ENCODE peak calls at places on chromosomes 13 and 19, in five cellular contexts. B, T, U, G and R are unnamed samples.

GRCh38 chr13:100389617-100390016 is 199.0 kb downstream of the GGACT start:
- DNase-seq in G (no peak), U (peak), T (no peak), B (no peak), R (no peak)

GRCh38 chr19:4229179-4229931 is at the start of gene EBI3:
- DNase-seq in U (peak), T (peak), G (no peak), B (no peak), R (no peak)

GRCh38 chr19:38862321-38863059 is 12.7 kb upstream of the HNRNPL start:
- DNase-seq in G (no peak), U (no peak), T (no peak), B (no peak), R (peak)

GRCh38 chr19:42200116-42200740 is 17.2 kb downstream of the DEDD2 start:
- DNase-seq in T (no peak), B (no peak), G (peak), U (no peak), R (no peak)

GRCh38 chr13:73440296-73440895 is 381.6 kb downstream of the KLF5 start:
- DNase-seq in U (peak), B (no peak), G (no peak), T (no peak), R (peak)

GRCh38 chr19:45913874-45914830 is at the start of gene NANOS2:
- DNase-seq in G (no peak), U (peak), B (no peak), T (peak), R (no peak)

GRCh38 chr13:75458696-75459422 is 23.1 kb downstream of the TBC1D4 start:
- DNase-seq in T (peak), B (no peak), G (no peak), U (no peak), R (no peak)

GRCh38 chr19:23203841-23204344 is 46.3 kb downstream of the ZNF724 start:
- DNase-seq in T (peak), G (peak), B (no peak), U (no peak), R (no peak)

GRCh38 chr19:3494559-3494958 is 5.9 kb downstream of the DOHH start:
- DNase-seq in B (no peak), U (no peak), T (no peak), G (no peak), R (no peak)

GRCh38 chr13:19606152-19606551 is 27.3 kb upstream of the MPHOSPH8 start:
- DNase-seq in B (no peak), T (no peak), G (no peak), U (no peak), R (no peak)

GRCh38 chr13:87671824-87672603 is 843 bp downstream of the SLITRK5 start:
- DNase-seq in B (no peak), G (peak), U (no peak), T (no peak), R (no peak)

GRCh38 chr19:16654621-16655020 is 5.3 kb downstream of the SMIM7 start:
- DNase-seq in T (no peak), G (no peak), U (no peak), B (no peak), R (no peak)

GRCh38 chr19:44748426-44749254 is at the start of gene BCL3:
- DNase-seq in B (no peak), G (peak), U (peak), T (peak), R (no peak)

GRCh38 chr13:100881291-100881864 is 206.8 kb upstream of the TMTC4 start:
- DNase-seq in G (no peak), U (peak), T (no peak), B (no peak), R (no peak)

GRCh38 chr13:27982361-27982760 is 6.1 kb downstream of the URAD start:
- DNase-seq in T (no peak), G (no peak), B (no peak), U (no peak), R (no peak)

GRCh38 chr19:31504221-31504620 is 155.0 kb upstream of the TSHZ3 start:
- DNase-seq in G (no peak), B (no peak), U (no peak), T (no peak), R (no peak)

GRCh38 chr19:940591-941291 is 14.9 kb downstream of the ARID3A start:
- DNase-seq in B (no peak), G (peak), U (no peak), T (peak), R (no peak)

GRCh38 chr13:113404366-113404722 is 40.4 kb upstream of the GRTP1 start:
- DNase-seq in U (no peak), B (no peak), T (no peak), G (no peak), R (no peak)

GRCh38 chr13:46232281-46232680 is 20.6 kb downstream of the LRRC63 start:
- DNase-seq in B (peak), T (no peak), U (no peak), G (no peak), R (no peak)

GRCh38 chr13:49791753-49792549 is 531 bp downstream of the KPNA3 start:
- DNase-seq in B (no peak), U (peak), T (peak), G (peak), R (peak)

GRCh38 chr19:40592170-40592569 is 9.0 kb upstream of the LTBP4 start:
- DNase-seq in G (no peak), U (peak), T (no peak), B (no peak), R (no peak)

GRCh38 chr13:98466634-98467236 is 110.2 kb downstream of the STK24 start:
- DNase-seq in B (no peak), U (peak), T (no peak), G (peak), R (peak)

GRCh38 chr19:8028951-8029491 is 23.5 kb upstream of the CCL25 start:
- DNase-seq in T (no peak), B (no peak), G (no peak), U (no peak), R (no peak)

GRCh38 chr19:8304841-8305621 is 3.1 kb downstream of the CD320 start:
- DNase-seq in T (no peak), U (peak), G (peak), B (no peak), R (no peak)

GRCh38 chr19:16134510-16134909 is 9.0 kb upstream of the HSH2D start:
- DNase-seq in G (no peak), B (no peak), U (peak), T (no peak), R (no peak)

GRCh38 chr19:46784262-46785053 is 3.9 kb downstream of the SLC1A5 start:
- DNase-seq in G (peak), B (peak), U (peak), T (peak), R (no peak)

GRCh38 chr19:52694921-52695320 is 39.9 kb downstream of the ZNF611 start:
- DNase-seq in T (no peak), U (no peak), B (no peak), G (no peak), R (no peak)

GRCh38 chr13:30196025-30196424 is 111.3 kb downstream of the KATNAL1 start:
- DNase-seq in U (no peak), T (no peak), G (no peak), B (no peak), R (no peak)

GRCh38 chr19:46745521-46746280 is at the start of gene FKRP:
- DNase-seq in U (peak), B (no peak), T (no peak), G (no peak), R (no peak)

GRCh38 chr19:46970815-46971214 is 48.8 kb upstream of the NPAS1 start:
- DNase-seq in B (peak), U (no peak), G (no peak), T (peak), R (no peak)

GRCh38 chr13:113083402-113084061 is 22.1 kb upstream of the F7 start:
- DNase-seq in T (peak), G (peak), B (no peak), U (no peak), R (peak)